ENCODE peak calls at places on chromosomes 4 and X, in six cellular contexts. I is fibroblast of mammary gland; B is A673; V is colonic mucosa; A is fibroblast of the aortic adventitia; H is CD4-positive, alpha-beta T cell. Q is an unnamed sample.

GRCh38 chr4:182895791-182896292 is 21.3 kb downstream of the DCTD start:
- DNase-seq in I (no peak), B (no peak), V (peak; percentile 42), A (no peak), H (no peak), Q (no peak)

GRCh38 chrX:137051978-137052640 is 18.3 kb upstream of the GPR101 start:
- DNase-seq in I (peak; percentile 31), B (peak; percentile 81), V (peak; percentile 52), A (peak; percentile 37), H (peak; percentile 65), Q (peak; percentile 4)

GRCh38 chr4:74875451-74875850 is 57.5 kb upstream of the PARM1 start:
- DNase-seq in I (no peak), B (no peak), V (no peak), A (no peak), H (no peak), Q (no peak)

GRCh38 chrX:118286066-118286758 is 59.7 kb upstream of the WDR44 start:
- DNase-seq in I (no peak), B (no peak), V (no peak), A (peak; percentile 35), H (no peak), Q (no peak)

GRCh38 chrX:47030339-47030738 is 47.9 kb upstream of the RGN start:
- DNase-seq in I (peak; percentile 79), B (peak; percentile 85), V (peak; percentile 21), A (peak; percentile 84), H (no peak), Q (peak; percentile 47)

GRCh38 chr4:14783011-14783877 is 219.0 kb upstream of the CPEB2 start:
- DNase-seq in I (peak; percentile 90), B (peak; percentile 60), V (no peak), A (peak; percentile 16), H (no peak), Q (no peak)

GRCh38 chr4:145734576-145735329 is 54.8 kb downstream of the C4orf51 start:
- DNase-seq in I (peak; percentile 97), B (no peak), V (peak; percentile 58), A (peak; percentile 99), H (no peak), Q (peak; percentile 99)

GRCh38 chr4:114302472-114302871 is 296.1 kb upstream of the UGT8 start:
- DNase-seq in I (no peak), B (no peak), V (no peak), A (no peak), H (no peak), Q (no peak)

GRCh38 chr4:31187979-31188378 is 467.8 kb downstream of the PCDH7 start:
- DNase-seq in I (no peak), B (no peak), V (no peak), A (peak; percentile 42), H (no peak), Q (no peak)

GRCh38 chr4:25406081-25406692 is 29.1 kb downstream of the ANAPC4 start:
- DNase-seq in I (peak; percentile 56), B (no peak), V (no peak), A (peak; percentile 65), H (no peak), Q (peak; percentile 0)

GRCh38 chr4:137421796-137422195 is 110.5 kb downstream of the PCDH18 start:
- DNase-seq in I (peak; percentile 64), B (no peak), V (no peak), A (no peak), H (no peak), Q (no peak)

GRCh38 chr4:10526431-10527222 is 69.4 kb upstream of the ZNF518B start:
- DNase-seq in I (no peak), B (no peak), V (no peak), A (no peak), H (no peak), Q (no peak)

GRCh38 chr4:25925486-25926201 is 11.6 kb downstream of the SMIM20 start:
- DNase-seq in I (peak; percentile 58), B (peak; percentile 54), V (peak; percentile 47), A (peak; percentile 68), H (no peak), Q (peak; percentile 37)

GRCh38 chr4:156775803-156776202 is 195.8 kb downstream of the PDGFC start:
- DNase-seq in I (no peak), B (no peak), V (no peak), A (no peak), H (no peak), Q (no peak)

GRCh38 chrX:80021611-80022010 is 7.1 kb downstream of the TBX22 start:
- DNase-seq in I (no peak), B (no peak), V (no peak), A (no peak), H (no peak), Q (no peak)

GRCh38 chr4:77849278-77849965 is 13.2 kb upstream of the MRPL1 start:
- DNase-seq in I (no peak), B (no peak), V (no peak), A (no peak), H (no peak), Q (no peak)

GRCh38 chrX:149527705-149528104 is 13.1 kb upstream of the EOLA1 start:
- DNase-seq in I (peak; percentile 31), B (peak; percentile 43), V (no peak), A (peak; percentile 39), H (no peak), Q (peak; percentile 50)

GRCh38 chrX:56726609-56727008 is 2.4 kb upstream of the NBDY start:
- DNase-seq in I (peak; percentile 65), B (peak; percentile 65), V (no peak), A (peak; percentile 72), H (no peak), Q (peak; percentile 30)

GRCh38 chr4:149914101-149914500 is 98.5 kb upstream of the IQCM start:
- DNase-seq in I (no peak), B (no peak), V (no peak), A (no peak), H (no peak), Q (no peak)

GRCh38 chr4:121238461-121238860 is 74.3 kb upstream of the TNIP3 start:
- DNase-seq in I (no peak), B (no peak), V (no peak), A (no peak), H (no peak), Q (no peak)

GRCh38 chr4:8731364-8731763 is 138.8 kb downstream of the CPZ start:
- DNase-seq in I (no peak), B (no peak), V (no peak), A (no peak), H (no peak), Q (no peak)

GRCh38 chrX:44675364-44676024 is 132.8 kb upstream of the FUNDC1 start:
- DNase-seq in I (peak; percentile 97), B (peak; percentile 76), V (no peak), A (peak; percentile 91), H (no peak), Q (peak; percentile 59)

GRCh38 chrX:118764122-118764521 is 36.7 kb downstream of the IL13RA1 start:
- DNase-seq in I (no peak), B (no peak), V (no peak), A (no peak), H (no peak), Q (no peak)

GRCh38 chr4:121213940-121214339 is 49.8 kb upstream of the TNIP3 start:
- DNase-seq in I (no peak), B (no peak), V (no peak), A (no peak), H (no peak), Q (no peak)

GRCh38 chr4:169414913-169415312 is 144.2 kb upstream of the SH3RF1 start:
- DNase-seq in I (no peak), B (no peak), V (no peak), A (no peak), H (no peak), Q (no peak)

GRCh38 chr4:104465201-104465600 is 29.5 kb downstream of the CXXC4 start:
- DNase-seq in I (peak; percentile 37), B (no peak), V (no peak), A (no peak), H (no peak), Q (no peak)

GRCh38 chr4:43356786-43357185 is 464.3 kb downstream of the GRXCR1 start:
- DNase-seq in I (no peak), B (no peak), V (no peak), A (no peak), H (no peak), Q (no peak)

DNA sequence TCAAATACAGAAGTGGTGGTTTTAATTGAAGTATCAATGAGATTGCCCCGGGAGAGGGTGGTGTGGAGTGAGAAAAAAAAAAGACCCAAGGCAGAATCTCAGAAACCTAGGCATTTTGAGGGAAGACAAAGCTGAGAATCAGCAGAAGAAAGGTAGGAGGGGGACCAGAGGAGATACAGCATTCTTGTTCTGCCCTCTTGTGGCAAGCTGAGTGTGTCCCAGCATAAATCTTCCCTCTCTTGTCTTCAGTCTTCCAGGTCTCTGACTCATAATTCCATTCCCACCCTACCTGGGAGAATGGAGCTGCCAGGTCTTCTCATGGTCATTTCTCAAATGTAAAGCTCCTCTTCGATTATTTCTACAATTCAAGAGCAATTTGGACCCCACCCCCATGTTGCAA is 32.7 kb upstream of the MAGED1 start:
- DNase-seq in I (peak; percentile 60), B (peak; percentile 55), V (peak; percentile 22), A (peak; percentile 36), H (no peak), Q (no peak)
- TF ChIP-seq CTCF in I (peak; percentile 54), B (peak; percentile 64), V (no peak), A (peak; percentile 43), H (no peak), Q (peak; percentile 68)

DNA sequence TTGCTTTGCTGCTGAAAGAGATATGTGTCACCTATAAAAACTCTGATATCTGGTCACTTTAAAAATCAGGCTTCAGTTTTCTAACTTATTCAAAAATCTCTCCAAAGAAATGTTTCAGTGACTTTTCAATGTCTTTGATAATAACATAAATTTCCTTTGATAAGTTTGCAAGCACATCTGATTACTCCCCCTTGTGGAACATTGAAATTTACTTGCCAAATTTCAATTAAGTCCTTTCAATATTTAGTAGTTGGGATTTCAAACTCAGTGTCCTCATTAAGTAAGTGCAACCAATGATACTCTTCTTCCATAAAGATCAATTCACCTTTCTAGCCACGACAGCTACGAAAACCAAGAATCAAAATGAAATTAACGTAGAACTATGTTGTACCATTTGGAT is 151.3 kb upstream of the FAM47C start:
- DNase-seq in I (peak; percentile 5), B (peak; percentile 51), V (no peak), A (no peak), H (no peak), Q (no peak)
- TF ChIP-seq CTCF in I (no peak), B (peak; percentile 60), V (no peak), A (no peak), H (no peak), Q (peak; percentile 32)

DNA sequence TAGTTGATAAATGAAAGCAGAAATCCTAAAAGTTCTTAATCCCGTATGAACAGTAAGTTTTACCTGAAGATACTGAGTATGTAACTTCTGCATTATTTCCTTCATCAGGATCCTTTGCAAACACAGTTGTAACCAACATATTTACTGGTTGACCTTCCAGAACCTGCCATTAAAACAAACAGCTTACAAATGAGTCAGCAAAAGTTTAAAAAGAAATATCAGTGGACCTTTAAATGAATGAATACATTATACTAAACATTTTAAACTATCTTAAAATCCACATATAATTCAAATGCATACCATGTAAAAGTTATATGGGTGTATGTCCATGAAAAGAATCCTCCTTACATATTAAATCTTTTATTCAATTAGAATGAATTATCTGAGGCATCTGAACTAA is 163.6 kb downstream of the DCHS2 start:
- DNase-seq in I (no peak), B (no peak), V (no peak), A (no peak), H (no peak), Q (no peak)
- TF ChIP-seq CTCF in I (no peak), B (no peak), V (no peak), A (no peak), H (no peak), Q (no peak)

GRCh38 chr4:127126718-127127117 is 506.0 kb upstream of the INTU start:
- DNase-seq in I (no peak), B (no peak), V (no peak), A (no peak), H (no peak), Q (no peak)

GRCh38 chr4:127120706-127121105 is 512.1 kb upstream of the INTU start:
- DNase-seq in I (no peak), B (no peak), V (no peak), A (no peak), H (no peak), Q (no peak)

GRCh38 chr4:127124919-127125318 is 507.8 kb upstream of the INTU start:
- DNase-seq in I (peak; percentile 22), B (peak; percentile 10), V (no peak), A (peak; percentile 44), H (no peak), Q (peak; percentile 30)
- TF ChIP-seq CTCF in I (peak; percentile 33), B (peak; percentile 40), V (no peak), A (peak; percentile 36), H (no peak), Q (peak; percentile 61)

Q was measured in HFFc6.